ENCODE peak calls at places on chromosomes 11 and 22, in eight cellular contexts. One of them, this sample, is unnamed.

GRCh38 chr11:67312187-67313021 is 9.1 kb downstream of the SSH3 start:
- DNase-seq in fibroblast of lung: no peak
- DNase-seq in CD4-positive, CD25-positive, alpha-beta regulatory T cell: peak; percentile 79
- DNase-seq in AG04450: no peak
- DNase-seq in dorsolateral prefrontal cortex: no peak
- DNase-seq in iPS DF 6.9: no peak
- DNase-seq in colonic mucosa: peak; percentile 93
- DNase-seq in spleen: peak; percentile 83
- DNase-seq in this sample: no peak

GRCh38 chr11:67452141-67452952 is at the start of gene GPR152:
- DNase-seq in fibroblast of lung: no peak
- DNase-seq in CD4-positive, CD25-positive, alpha-beta regulatory T cell: no peak
- DNase-seq in AG04450: no peak
- DNase-seq in dorsolateral prefrontal cortex: no peak
- DNase-seq in iPS DF 6.9: no peak
- DNase-seq in colonic mucosa: no peak
- DNase-seq in spleen: peak; percentile 85
- DNase-seq in this sample: no peak

GRCh38 chr11:1390603-1391164 is 950 bp downstream of the BRSK2 start:
- DNase-seq in fibroblast of lung: peak; percentile 9
- DNase-seq in CD4-positive, CD25-positive, alpha-beta regulatory T cell: no peak
- DNase-seq in AG04450: no peak
- DNase-seq in dorsolateral prefrontal cortex: no peak
- DNase-seq in iPS DF 6.9: no peak
- DNase-seq in colonic mucosa: no peak
- DNase-seq in spleen: peak; percentile 83
- DNase-seq in this sample: no peak

GRCh38 chr11:128765571-128766530 is 72.0 kb downstream of the FLI1 start:
- DNase-seq in fibroblast of lung: peak; percentile 23
- DNase-seq in CD4-positive, CD25-positive, alpha-beta regulatory T cell: no peak
- DNase-seq in AG04450: no peak
- DNase-seq in dorsolateral prefrontal cortex: no peak
- DNase-seq in iPS DF 6.9: no peak
- DNase-seq in colonic mucosa: no peak
- DNase-seq in spleen: no peak
- DNase-seq in this sample: no peak

GRCh38 chr11:70641366-70641765 is 243.0 kb downstream of the CTTN start:
- DNase-seq in fibroblast of lung: no peak
- DNase-seq in CD4-positive, CD25-positive, alpha-beta regulatory T cell: no peak
- DNase-seq in AG04450: no peak
- DNase-seq in dorsolateral prefrontal cortex: no peak
- DNase-seq in iPS DF 6.9: no peak
- DNase-seq in colonic mucosa: no peak
- DNase-seq in spleen: no peak
- DNase-seq in this sample: no peak

GRCh38 chr11:2926611-2927492 is 2.4 kb downstream of the PHLDA2 start:
- DNase-seq in fibroblast of lung: no peak
- DNase-seq in CD4-positive, CD25-positive, alpha-beta regulatory T cell: no peak
- DNase-seq in AG04450: no peak
- DNase-seq in dorsolateral prefrontal cortex: no peak
- DNase-seq in iPS DF 6.9: no peak
- DNase-seq in colonic mucosa: no peak
- DNase-seq in spleen: peak; percentile 68
- DNase-seq in this sample: no peak

GRCh38 chr11:29395555-29396072 is 621.2 kb downstream of the KCNA4 start:
- DNase-seq in fibroblast of lung: no peak
- DNase-seq in CD4-positive, CD25-positive, alpha-beta regulatory T cell: no peak
- DNase-seq in AG04450: no peak
- DNase-seq in dorsolateral prefrontal cortex: no peak
- DNase-seq in iPS DF 6.9: no peak
- DNase-seq in colonic mucosa: no peak
- DNase-seq in spleen: no peak
- DNase-seq in this sample: no peak

GRCh38 chr22:47842119-47842518 is 1079.7 kb downstream of the TBC1D22A start:
- DNase-seq in fibroblast of lung: no peak
- DNase-seq in CD4-positive, CD25-positive, alpha-beta regulatory T cell: no peak
- DNase-seq in AG04450: no peak
- DNase-seq in dorsolateral prefrontal cortex: no peak
- DNase-seq in iPS DF 6.9: no peak
- DNase-seq in colonic mucosa: no peak
- DNase-seq in spleen: no peak
- DNase-seq in this sample: no peak

GRCh38 chr11:85540635-85541034 is 86.5 kb downstream of the DLG2 start:
- DNase-seq in fibroblast of lung: no peak
- DNase-seq in CD4-positive, CD25-positive, alpha-beta regulatory T cell: no peak
- DNase-seq in AG04450: no peak
- DNase-seq in dorsolateral prefrontal cortex: no peak
- DNase-seq in iPS DF 6.9: no peak
- DNase-seq in colonic mucosa: no peak
- DNase-seq in spleen: no peak
- DNase-seq in this sample: no peak

GRCh38 chr22:49751318-49751967 is 76.2 kb downstream of the BRD1 start:
- DNase-seq in fibroblast of lung: no peak
- DNase-seq in CD4-positive, CD25-positive, alpha-beta regulatory T cell: no peak
- DNase-seq in AG04450: no peak
- DNase-seq in dorsolateral prefrontal cortex: no peak
- DNase-seq in iPS DF 6.9: no peak
- DNase-seq in colonic mucosa: no peak
- DNase-seq in spleen: no peak
- DNase-seq in this sample: peak; percentile 59

GRCh38 chr11:72693271-72693968 is 19.2 kb upstream of the PDE2A start:
- DNase-seq in fibroblast of lung: no peak
- DNase-seq in CD4-positive, CD25-positive, alpha-beta regulatory T cell: no peak
- DNase-seq in AG04450: no peak
- DNase-seq in dorsolateral prefrontal cortex: no peak
- DNase-seq in iPS DF 6.9: no peak
- DNase-seq in colonic mucosa: no peak
- DNase-seq in spleen: no peak
- DNase-seq in this sample: no peak

GRCh38 chr11:83472831-83473230 is 186.7 kb upstream of the CCDC90B start:
- DNase-seq in fibroblast of lung: no peak
- DNase-seq in CD4-positive, CD25-positive, alpha-beta regulatory T cell: no peak
- DNase-seq in AG04450: no peak
- DNase-seq in dorsolateral prefrontal cortex: no peak
- DNase-seq in iPS DF 6.9: no peak
- DNase-seq in colonic mucosa: no peak
- DNase-seq in spleen: no peak
- DNase-seq in this sample: no peak

GRCh38 chr11:120215634-120216033 is 4.8 kb downstream of the OAF start:
- DNase-seq in fibroblast of lung: peak; percentile 61
- DNase-seq in CD4-positive, CD25-positive, alpha-beta regulatory T cell: no peak
- DNase-seq in AG04450: no peak
- DNase-seq in dorsolateral prefrontal cortex: no peak
- DNase-seq in iPS DF 6.9: no peak
- DNase-seq in colonic mucosa: no peak
- DNase-seq in spleen: no peak
- DNase-seq in this sample: no peak

GRCh38 chr11:108906329-108906728 is 241.5 kb downstream of the DDX10 start:
- DNase-seq in fibroblast of lung: peak; percentile 70
- DNase-seq in CD4-positive, CD25-positive, alpha-beta regulatory T cell: no peak
- DNase-seq in AG04450: no peak
- DNase-seq in dorsolateral prefrontal cortex: no peak
- DNase-seq in iPS DF 6.9: no peak
- DNase-seq in colonic mucosa: no peak
- DNase-seq in spleen: no peak
- DNase-seq in this sample: no peak

GRCh38 chr11:120912504-120912903 is 111.4 kb upstream of the TBCEL start:
- DNase-seq in fibroblast of lung: peak; percentile 51
- DNase-seq in CD4-positive, CD25-positive, alpha-beta regulatory T cell: peak; percentile 19
- DNase-seq in AG04450: peak; percentile 10
- DNase-seq in dorsolateral prefrontal cortex: no peak
- DNase-seq in iPS DF 6.9: peak; percentile 27
- DNase-seq in colonic mucosa: no peak
- DNase-seq in spleen: peak; percentile 6
- DNase-seq in this sample: no peak

GRCh38 chr11:60951909-60952741 is at the start of gene SLC15A3:
- DNase-seq in fibroblast of lung: no peak
- DNase-seq in CD4-positive, CD25-positive, alpha-beta regulatory T cell: peak; percentile 14
- DNase-seq in AG04450: no peak
- DNase-seq in dorsolateral prefrontal cortex: peak; percentile 60
- DNase-seq in iPS DF 6.9: no peak
- DNase-seq in colonic mucosa: peak; percentile 47
- DNase-seq in spleen: peak; percentile 95
- DNase-seq in this sample: no peak

GRCh38 chr11:12618743-12619540 is 55.3 kb upstream of the TEAD1 start:
- DNase-seq in fibroblast of lung: peak; percentile 38
- DNase-seq in CD4-positive, CD25-positive, alpha-beta regulatory T cell: no peak
- DNase-seq in AG04450: no peak
- DNase-seq in dorsolateral prefrontal cortex: no peak
- DNase-seq in iPS DF 6.9: no peak
- DNase-seq in colonic mucosa: no peak
- DNase-seq in spleen: no peak
- DNase-seq in this sample: no peak

GRCh38 chr11:47507868-47508594 is 44.9 kb downstream of the CELF1 start:
- DNase-seq in fibroblast of lung: no peak
- DNase-seq in CD4-positive, CD25-positive, alpha-beta regulatory T cell: no peak
- DNase-seq in AG04450: no peak
- DNase-seq in dorsolateral prefrontal cortex: no peak
- DNase-seq in iPS DF 6.9: no peak
- DNase-seq in colonic mucosa: no peak
- DNase-seq in spleen: no peak
- DNase-seq in this sample: no peak

GRCh38 chr11:117098269-117099231 is at the start of gene SIK3:
- DNase-seq in fibroblast of lung: peak; percentile 85
- DNase-seq in CD4-positive, CD25-positive, alpha-beta regulatory T cell: peak; percentile 91
- DNase-seq in AG04450: peak; percentile 83
- DNase-seq in dorsolateral prefrontal cortex: peak; percentile 95
- DNase-seq in iPS DF 6.9: peak; percentile 58
- DNase-seq in colonic mucosa: peak; percentile 93
- DNase-seq in spleen: peak; percentile 97
- DNase-seq in this sample: peak; percentile 95
- H3K4me3 ChIP-seq in fibroblast of lung: peak within 1 kb of the TSS; percentile 92
- H3K4me3 ChIP-seq in CD4-positive, CD25-positive, alpha-beta regulatory T cell: peak within 1 kb of the TSS; percentile 88
- H3K4me3 ChIP-seq in AG04450: peak within 1 kb of the TSS; percentile 78
- H3K4me3 ChIP-seq in dorsolateral prefrontal cortex: peak within 1 kb of the TSS; percentile 75
- H3K4me3 ChIP-seq in iPS DF 6.9: peak within 1 kb of the TSS; percentile 100
- H3K4me3 ChIP-seq in colonic mucosa: peak within 1 kb of the TSS; percentile 73
- H3K4me3 ChIP-seq in spleen: peak within 1 kb of the TSS; percentile 76
- H3K4me3 ChIP-seq in this sample: peak within 1 kb of the TSS; percentile 99

GRCh38 chr11:130510407-130511006 is 62.1 kb downstream of the ADAMTS15 start:
- DNase-seq in fibroblast of lung: peak; percentile 71
- DNase-seq in CD4-positive, CD25-positive, alpha-beta regulatory T cell: no peak
- DNase-seq in AG04450: no peak
- DNase-seq in dorsolateral prefrontal cortex: no peak
- DNase-seq in iPS DF 6.9: no peak
- DNase-seq in colonic mucosa: peak; percentile 39
- DNase-seq in spleen: no peak
- DNase-seq in this sample: no peak
- H3K27ac ChIP-seq in fibroblast of lung: no peak overlapping the region
- H3K27ac ChIP-seq in CD4-positive, CD25-positive, alpha-beta regulatory T cell: no peak overlapping the region
- H3K27ac ChIP-seq in AG04450: peak overlapping the region; percentile 43
- H3K27ac ChIP-seq in dorsolateral prefrontal cortex: no peak overlapping the region
- H3K27ac ChIP-seq in iPS DF 6.9: no peak overlapping the region
- H3K27ac ChIP-seq in colonic mucosa: no peak overlapping the region
- H3K27ac ChIP-seq in spleen: no peak overlapping the region
- H3K27ac ChIP-seq in this sample: peak overlapping the region; percentile 94

GRCh38 chr11:114309517-114309916 is 13.3 kb downstream of the NNMT start:
- DNase-seq in fibroblast of lung: no peak
- DNase-seq in CD4-positive, CD25-positive, alpha-beta regulatory T cell: no peak
- DNase-seq in AG04450: no peak
- DNase-seq in dorsolateral prefrontal cortex: no peak
- DNase-seq in iPS DF 6.9: no peak
- DNase-seq in colonic mucosa: no peak
- DNase-seq in spleen: no peak
- DNase-seq in this sample: no peak

GRCh38 chr11:114304969-114305368 is 8.8 kb downstream of the NNMT start:
- DNase-seq in fibroblast of lung: no peak
- DNase-seq in CD4-positive, CD25-positive, alpha-beta regulatory T cell: no peak
- DNase-seq in AG04450: no peak
- DNase-seq in dorsolateral prefrontal cortex: no peak
- DNase-seq in iPS DF 6.9: no peak
- DNase-seq in colonic mucosa: no peak
- DNase-seq in spleen: no peak
- DNase-seq in this sample: no peak

GRCh38 chr11:114310095-114310494 is 13.9 kb downstream of the NNMT start:
- DNase-seq in fibroblast of lung: no peak
- DNase-seq in CD4-positive, CD25-positive, alpha-beta regulatory T cell: no peak
- DNase-seq in AG04450: no peak
- DNase-seq in dorsolateral prefrontal cortex: no peak
- DNase-seq in iPS DF 6.9: no peak
- DNase-seq in colonic mucosa: no peak
- DNase-seq in spleen: no peak
- DNase-seq in this sample: no peak

GRCh38 chr11:114308689-114309089 is 12.5 kb downstream of the NNMT start:
- DNase-seq in fibroblast of lung: peak; percentile 66
- DNase-seq in CD4-positive, CD25-positive, alpha-beta regulatory T cell: no peak
- DNase-seq in AG04450: no peak
- DNase-seq in dorsolateral prefrontal cortex: no peak
- DNase-seq in iPS DF 6.9: no peak
- DNase-seq in colonic mucosa: no peak
- DNase-seq in spleen: no peak
- DNase-seq in this sample: peak; percentile 87

GRCh38 chr11:114307524-114308203 is 11.5 kb downstream of the NNMT start:
- DNase-seq in fibroblast of lung: peak; percentile 93
- DNase-seq in CD4-positive, CD25-positive, alpha-beta regulatory T cell: no peak
- DNase-seq in AG04450: no peak
- DNase-seq in dorsolateral prefrontal cortex: no peak
- DNase-seq in iPS DF 6.9: no peak
- DNase-seq in colonic mucosa: peak; percentile 41
- DNase-seq in spleen: no peak
- DNase-seq in this sample: peak; percentile 91
- H3K4me3 ChIP-seq in fibroblast of lung: peak overlapping the region; percentile 41
- H3K4me3 ChIP-seq in CD4-positive, CD25-positive, alpha-beta regulatory T cell: no peak overlapping the region
- H3K4me3 ChIP-seq in AG04450: no peak overlapping the region
- H3K4me3 ChIP-seq in dorsolateral prefrontal cortex: no peak overlapping the region
- H3K4me3 ChIP-seq in iPS DF 6.9: no peak overlapping the region
- H3K4me3 ChIP-seq in colonic mucosa: no peak overlapping the region
- H3K4me3 ChIP-seq in spleen: no peak overlapping the region
- H3K4me3 ChIP-seq in this sample: peak overlapping the region; percentile 65

GRCh38 chr11:35305670-35306382 is 113.5 kb downstream of the SLC1A2 start:
- DNase-seq in fibroblast of lung: peak; percentile 48
- DNase-seq in CD4-positive, CD25-positive, alpha-beta regulatory T cell: peak; percentile 45
- DNase-seq in AG04450: no peak
- DNase-seq in dorsolateral prefrontal cortex: no peak
- DNase-seq in iPS DF 6.9: peak; percentile 43
- DNase-seq in colonic mucosa: peak; percentile 45
- DNase-seq in spleen: no peak
- DNase-seq in this sample: no peak
- H3K27ac ChIP-seq in fibroblast of lung: peak overlapping the region; percentile 93
- H3K27ac ChIP-seq in CD4-positive, CD25-positive, alpha-beta regulatory T cell: no peak overlapping the region
- H3K27ac ChIP-seq in AG04450: no peak overlapping the region
- H3K27ac ChIP-seq in dorsolateral prefrontal cortex: peak overlapping the region; percentile 48
- H3K27ac ChIP-seq in iPS DF 6.9: no peak overlapping the region
- H3K27ac ChIP-seq in colonic mucosa: no peak overlapping the region
- H3K27ac ChIP-seq in spleen: peak overlapping the region; percentile 28
- H3K27ac ChIP-seq in this sample: no peak overlapping the region

DNA sequence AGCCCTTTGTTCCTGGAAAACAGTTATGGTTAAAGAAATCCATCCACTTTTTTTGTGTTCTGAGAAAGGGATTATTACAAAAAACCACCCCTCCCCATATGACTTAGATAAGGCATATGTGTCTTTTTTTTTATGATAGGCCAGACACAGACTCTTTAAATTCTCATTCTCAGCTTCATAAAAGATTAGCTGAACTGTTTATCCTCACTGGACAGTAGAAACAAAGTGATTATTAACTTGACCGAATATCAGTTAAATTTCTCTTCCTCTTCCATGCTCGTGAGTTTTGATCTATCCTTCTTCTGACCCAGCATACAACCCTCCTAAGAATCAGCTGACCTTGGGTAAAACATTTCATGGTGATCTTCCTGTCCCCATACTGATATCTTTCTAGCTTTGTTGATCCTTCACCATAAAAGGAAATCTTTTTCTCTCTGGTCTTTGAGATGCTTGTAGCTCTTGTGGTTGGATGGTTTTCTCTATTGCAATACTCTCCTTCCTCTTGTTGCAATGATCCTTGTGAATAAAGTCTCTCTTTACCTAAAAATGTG is 26.2 kb downstream of the OR2AG2 start:
- DNase-seq in fibroblast of lung: no peak
- DNase-seq in CD4-positive, CD25-positive, alpha-beta regulatory T cell: peak; percentile 59
- DNase-seq in AG04450: no peak
- DNase-seq in dorsolateral prefrontal cortex: no peak
- DNase-seq in iPS DF 6.9: no peak
- DNase-seq in colonic mucosa: no peak
- DNase-seq in spleen: no peak
- DNase-seq in this sample: no peak
- H3K4me3 ChIP-seq in fibroblast of lung: no peak overlapping the region
- H3K4me3 ChIP-seq in CD4-positive, CD25-positive, alpha-beta regulatory T cell: peak overlapping the region; percentile 99
- H3K4me3 ChIP-seq in AG04450: no peak overlapping the region
- H3K4me3 ChIP-seq in dorsolateral prefrontal cortex: no peak overlapping the region
- H3K4me3 ChIP-seq in iPS DF 6.9: no peak overlapping the region
- H3K4me3 ChIP-seq in colonic mucosa: peak overlapping the region; percentile 12
- H3K4me3 ChIP-seq in spleen: peak overlapping the region; percentile 39
- H3K4me3 ChIP-seq in this sample: peak overlapping the region; percentile 45

This sample was measured in coronary artery.